ENCODE peak calls at places on chromosomes 12 and 14, in four cellular contexts. Q is dermis blood vessel endothelial cell, D is T-cell, C is myocyte. T is an unnamed sample.

GRCh38 chr12:67917811-67918210 is 71.4 kb upstream of the IFNG-AS1 start:
- DNase-seq in Q (no peak), D (no peak), C (no peak), T (no peak)

GRCh38 chr12:2691340-2692111 is 103.2 kb upstream of the FKBP4 start:
- DNase-seq in Q (peak), D (no peak), C (no peak), T (no peak)

GRCh38 chr12:41189395-41190251 is 1.5 kb downstream of the PDZRN4 start:
- DNase-seq in Q (no peak), D (no peak), C (no peak), T (peak)

GRCh38 chr14:72892103-72892878 is 1.6 kb downstream of the DPF3 start:
- DNase-seq in Q (peak), D (no peak), C (no peak), T (no peak)

GRCh38 chr12:83850531-83850930 is 1062.1 kb downstream of the SLC6A15 start:
- DNase-seq in Q (no peak), D (no peak), C (no peak), T (no peak)

GRCh38 chr12:46260153-46260912 is 8.5 kb downstream of the SLC38A1 start:
- DNase-seq in Q (no peak), D (no peak), C (peak), T (no peak)

GRCh38 chr14:51458563-51458955 is 193.2 kb upstream of the FRMD6 start:
- DNase-seq in Q (peak), D (no peak), C (peak), T (peak)

GRCh38 chr12:109878749-109879148 is 1.6 kb downstream of the GLTP start:
- DNase-seq in Q (no peak), D (no peak), C (no peak), T (no peak)

GRCh38 chr12:124413915-124414314 is 119.0 kb downstream of the RFLNA start:
- DNase-seq in Q (no peak), D (no peak), C (no peak), T (no peak)

GRCh38 chr14:44041700-44042099 is 465.4 kb downstream of the FSCB start:
- DNase-seq in Q (no peak), D (no peak), C (no peak), T (no peak)

T was measured in foreskin keratinocyte.